ENCODE peak calls at places on chromosome 1, in five cellular contexts. T, C, J, H and P are unnamed samples.

GRCh38 chr1:76786232-76786631 is 81.0 kb upstream of the ST6GALNAC5 start:
- DNase-seq in C (no peak), T (no peak), H (no peak), J (no peak), P (no peak)

GRCh38 chr1:205933672-205934618 is 9.3 kb downstream of the SLC26A9 start:
- DNase-seq in H (no peak), T (no peak), J (peak), C (no peak), P (no peak)

GRCh38 chr1:168206111-168206510 is 19.7 kb upstream of the SFT2D2 start:
- DNase-seq in C (no peak), T (no peak), J (no peak), H (no peak), P (no peak)

GRCh38 chr1:61083014-61083798 is 845 bp downstream of the NFIA start:
- DNase-seq in T (no peak), H (no peak), J (no peak), C (peak), P (peak)

GRCh38 chr1:110152133-110152785 is 2.0 kb downstream of the SLC6A17 start:
- DNase-seq in H (no peak), C (no peak), T (no peak), J (peak), P (no peak)

GRCh38 chr1:21468597-21468996 is 28.7 kb downstream of the NBPF3 start:
- DNase-seq in J (no peak), C (no peak), T (no peak), H (no peak), P (no peak)

GRCh38 chr1:210250998-210251679 is 18.5 kb downstream of the SERTAD4 start:
- DNase-seq in T (peak), H (no peak), C (peak), J (peak), P (no peak)

GRCh38 chr1:24503003-24503751 is 541 bp downstream of the RCAN3 start:
- DNase-seq in C (peak), J (no peak), T (no peak), H (no peak), P (no peak)

GRCh38 chr1:182885591-182885990 is 46.4 kb downstream of the DHX9 start:
- DNase-seq in T (no peak), C (no peak), J (no peak), H (no peak), P (no peak)

GRCh38 chr1:206723500-206724472 is 39.1 kb downstream of the MAPKAPK2 start:
- DNase-seq in J (no peak), H (peak), T (no peak), C (peak), P (no peak)

GRCh38 chr1:151728151-151728711 is 6.9 kb downstream of the RIIAD1 start:
- DNase-seq in C (no peak), T (no peak), J (peak), H (peak), P (no peak)